ENCODE peak calls at places on chromosomes 2 and 18, in four cellular contexts. F is A549, E is lung, Z is foreskin fibroblast. D is an unnamed sample.

GRCh38 chr2:86036790-86037138 is 68.9 kb downstream of the POLR1A start:
- DNase-seq in F (no peak), E (no peak), Z (no peak), D (no peak)

GRCh38 chr2:31372097-31372496 is 42.4 kb downstream of the XDH start:
- DNase-seq in F (no peak), E (no peak), Z (no peak), D (no peak)

GRCh38 chr2:76427447-76427846 is 716.7 kb upstream of the GCFC2 start:
- DNase-seq in F (peak; percentile 6), E (no peak), Z (no peak), D (no peak)

GRCh38 chr2:38692636-38693318 is 26.9 kb downstream of the GALM start:
- DNase-seq in F (no peak), E (peak; percentile 36), Z (no peak), D (peak; percentile 68)

GRCh38 chr2:25615920-25616319 is 57.5 kb downstream of the DTNB start:
- DNase-seq in F (no peak), E (no peak), Z (no peak), D (no peak)

GRCh38 chr2:158644139-158644538 is 151.0 kb upstream of the DAPL1 start:
- DNase-seq in F (no peak), E (no peak), Z (peak; percentile 28), D (peak; percentile 6)

GRCh38 chr2:227415538-227416424 is 28.0 kb upstream of the SCYGR1 start:
- DNase-seq in F (peak; percentile 78), E (peak; percentile 52), Z (peak; percentile 55), D (peak; percentile 87)

GRCh38 chr2:180715044-180715443 is 265.4 kb upstream of the UBE2E3 start:
- DNase-seq in F (no peak), E (no peak), Z (no peak), D (peak; percentile 32)

GRCh38 chr2:158797963-158798700 is 3.0 kb downstream of the DAPL1 start:
- DNase-seq in F (no peak), E (no peak), Z (no peak), D (peak; percentile 88)

GRCh38 chr2:165055081-165055879 is 100.0 kb upstream of the SLC38A11 start:
- DNase-seq in F (peak; percentile 42), E (no peak), Z (no peak), D (no peak)

GRCh38 chr18:73509460-73509859 is 638.2 kb downstream of the FBXO15 start:
- DNase-seq in F (no peak), E (no peak), Z (no peak), D (no peak)

GRCh38 chr2:200003444-200003843 is 48.1 kb downstream of the MAIP1 start:
- DNase-seq in F (no peak), E (no peak), Z (no peak), D (peak; percentile 56)

GRCh38 chr2:65465857-65466256 is 33.5 kb upstream of the SPRED2 start:
- DNase-seq in F (no peak), E (no peak), Z (no peak), D (no peak)

GRCh38 chr2:20196881-20197204 is 28.1 kb downstream of the SDC1 start:
- DNase-seq in F (no peak), E (no peak), Z (no peak), D (no peak)

GRCh38 chr2:207308519-207309224 is 142.9 kb upstream of the KLF7 start:
- DNase-seq in F (no peak), E (no peak), Z (no peak), D (no peak)

GRCh38 chr18:75496151-75496550 is 68.6 kb upstream of the SMIM21 start:
- DNase-seq in F (no peak), E (no peak), Z (no peak), D (no peak)

GRCh38 chr18:9365406-9365805 is 30.8 kb downstream of the TWSG1 start:
- DNase-seq in F (no peak), E (no peak), Z (peak; percentile 20), D (no peak)

GRCh38 chr2:237700583-237701032 is 73.2 kb downstream of the LRRFIP1 start:
- DNase-seq in F (no peak), E (no peak), Z (peak; percentile 63), D (peak; percentile 60)

GRCh38 chr2:176565641-176566323 is 296.5 kb downstream of the MTX2 start:
- DNase-seq in F (no peak), E (no peak), Z (no peak), D (no peak)

GRCh38 chr2:12452211-12452610 is 264.5 kb upstream of the TRIB2 start:
- DNase-seq in F (no peak), E (no peak), Z (no peak), D (no peak)

GRCh38 chr2:38711558-38711957 is 39.6 kb downstream of the SRSF7 start:
- DNase-seq in F (no peak), E (no peak), Z (no peak), D (no peak)

GRCh38 chr18:11587846-11588245 is 21.6 kb upstream of the SLC35G4 start:
- DNase-seq in F (no peak), E (no peak), Z (no peak), D (no peak)

GRCh38 chr2:234880551-234881211 is 71.1 kb upstream of the SH3BP4 start:
- DNase-seq in F (peak; percentile 69), E (no peak), Z (peak; percentile 92), D (peak; percentile 99)

GRCh38 chr2:234630676-234631350 is 133.9 kb upstream of the ARL4C start:
- DNase-seq in F (no peak), E (no peak), Z (no peak), D (peak; percentile 59)

GRCh38 chr18:6150481-6150880 is 255.2 kb upstream of the TMEM200C start:
- DNase-seq in F (no peak), E (no peak), Z (no peak), D (no peak)

GRCh38 chr2:26542194-26542455 is 64.2 kb upstream of the OTOF start:
- DNase-seq in F (no peak), E (no peak), Z (no peak), D (no peak)

GRCh38 chr2:157899125-157899839 is 23.2 kb upstream of the ACVR1 start:
- DNase-seq in F (no peak), E (no peak), Z (no peak), D (no peak)

GRCh38 chr2:237170017-237170416 is 84.3 kb downstream of the COPS8 start:
- DNase-seq in F (no peak), E (no peak), Z (no peak), D (no peak)

GRCh38 chr2:229230911-229231310 is 40.2 kb downstream of the PID1 start:
- DNase-seq in F (no peak), E (no peak), Z (no peak), D (no peak)

GRCh38 chr2:238724728-238725127 is 123.2 kb upstream of the TWIST2 start:
- DNase-seq in F (no peak), E (peak; percentile 25), Z (no peak), D (no peak)

GRCh38 chr18:35024965-35025364 is 16.2 kb upstream of the MAPRE2 start:
- DNase-seq in F (peak; percentile 10), E (peak; percentile 87), Z (peak; percentile 85), D (peak; percentile 54)

GRCh38 chr2:10839813-10840212 is 27.2 kb upstream of the PDIA6 start:
- DNase-seq in F (no peak), E (no peak), Z (no peak), D (no peak)

GRCh38 chr2:157152362-157152761 is 105.1 kb upstream of the GALNT5 start:
- DNase-seq in F (no peak), E (no peak), Z (no peak), D (no peak)

GRCh38 chr2:168157926-168158325 is 89.5 kb downstream of the STK39 start:
- DNase-seq in F (no peak), E (no peak), Z (no peak), D (no peak)

GRCh38 chr18:10044054-10044453 is 130.2 kb downstream of the VAPA start:
- DNase-seq in F (no peak), E (no peak), Z (no peak), D (no peak)

GRCh38 chr18:71028285-71028762 is 739.5 kb downstream of the SOCS6 start:
- DNase-seq in F (no peak), E (no peak), Z (no peak), D (no peak)

GRCh38 chr2:197196737-197197136 is 113.8 kb downstream of the ANKRD44 start:
- DNase-seq in F (no peak), E (no peak), Z (no peak), D (peak; percentile 43)

GRCh38 chr2:197195591-197195990 is 115.0 kb downstream of the ANKRD44 start:
- DNase-seq in F (no peak), E (no peak), Z (no peak), D (no peak)

GRCh38 chr2:197200056-197200455 is 110.5 kb downstream of the ANKRD44 start:
- DNase-seq in F (no peak), E (no peak), Z (no peak), D (no peak)

GRCh38 chr2:197198890-197199289 is 111.7 kb downstream of the ANKRD44 start:
- DNase-seq in F (no peak), E (peak; percentile 43), Z (no peak), D (no peak)

GRCh38 chr2:197197808-197198409 is 112.7 kb downstream of the ANKRD44 start:
- DNase-seq in F (no peak), E (no peak), Z (no peak), D (no peak)
- H3K4me3 ChIP-seq in F (no peak overlapping the region), E (no peak overlapping the region), Z (no peak overlapping the region), D (no peak overlapping the region)

DNA sequence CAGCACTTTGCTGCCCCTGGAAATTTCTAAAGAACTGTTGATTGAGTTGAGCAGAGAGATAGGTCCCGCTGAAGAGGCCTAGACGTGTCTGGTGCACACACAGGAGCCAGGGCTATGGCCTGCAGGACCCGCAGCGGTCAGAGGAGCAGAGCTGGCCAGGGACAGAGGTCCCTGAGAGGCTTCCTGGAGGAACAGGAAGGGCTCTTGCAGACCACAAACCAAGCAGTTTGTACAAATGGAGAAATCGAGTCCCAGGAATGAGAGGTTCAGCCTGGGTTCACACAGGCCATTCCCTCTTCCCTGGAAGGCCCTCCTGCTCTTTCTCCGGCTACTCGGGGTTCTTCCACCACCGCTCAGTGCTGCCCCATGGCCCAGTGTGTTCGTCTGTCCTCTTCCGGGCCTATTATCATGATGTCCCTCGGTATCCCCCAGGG is 1.2 kb upstream of the BIN1 start:
- DNase-seq in F (no peak), E (no peak), Z (no peak), D (no peak)
- H3K4me3 ChIP-seq in F (peak overlapping the region; percentile 56), E (no peak overlapping the region), Z (peak overlapping the region; percentile 87), D (no peak overlapping the region)

GRCh38 chr2:74197049-74197448 is 1.4 kb upstream of the MTHFD2 start:
- DNase-seq in F (no peak), E (no peak), Z (no peak), D (no peak)

GRCh38 chr2:74198461-74199274 is at the start of gene MTHFD2:
- DNase-seq in F (peak; percentile 99), E (peak; percentile 93), Z (peak; percentile 97), D (peak; percentile 96)

GRCh38 chr2:74199871-74200305 is 1.5 kb downstream of the MTHFD2 start:
- DNase-seq in F (no peak), E (no peak), Z (no peak), D (no peak)

GRCh38 chr2:74199275-74199701 is 873 bp downstream of the MTHFD2 start:
- DNase-seq in F (no peak), E (no peak), Z (no peak), D (no peak)

GRCh38 chr2:74197983-74198460 is 393 bp upstream of the MTHFD2 start:
- DNase-seq in F (no peak), E (no peak), Z (no peak), D (no peak)
- H3K4me3 ChIP-seq in F (peak overlapping the region; percentile 94), E (no peak overlapping the region), Z (peak overlapping the region; percentile 70), D (peak overlapping the region; percentile 85)

DNA sequence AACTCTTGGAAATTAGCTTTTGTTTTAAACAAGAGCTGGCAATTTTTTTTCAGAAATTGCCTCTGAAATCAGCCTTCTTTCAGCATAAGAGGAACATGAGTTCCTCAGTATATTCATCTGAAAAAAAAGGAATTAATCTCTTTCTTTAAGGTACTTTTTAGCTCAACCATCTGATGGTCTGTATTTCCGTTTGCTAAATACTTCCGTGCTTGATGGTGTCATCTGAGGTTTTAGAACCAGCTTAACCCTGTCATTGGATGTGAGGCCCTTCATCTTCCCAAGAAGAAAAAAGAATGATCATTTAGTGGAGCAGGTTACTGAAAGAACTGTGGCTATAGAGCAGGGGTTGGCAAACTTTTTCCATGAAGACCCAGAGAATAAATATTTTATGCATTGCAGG is 175.0 kb downstream of the TRABD2A start:
- DNase-seq in F (no peak), E (no peak), Z (no peak), D (no peak)
- H3K4me3 ChIP-seq in F (no peak overlapping the region), E (no peak overlapping the region), Z (no peak overlapping the region), D (no peak overlapping the region)